ENCODE peak calls at places on chromosomes 6 and 20, in eight cellular contexts. C, D, U, S, W, J, O and X are unnamed samples.

GRCh38 chr6:161630674-161631073 is 356.8 kb upstream of the AGPAT4 start:
- DNase-seq in C (no peak), D (no peak), U (no peak), S (no peak), W (no peak), J (no peak), O (no peak), X (no peak)

GRCh38 chr6:87944541-87944954 is 103.1 kb upstream of the SPACA1 start:
- DNase-seq in C (no peak), D (peak), U (no peak), S (peak), W (no peak), J (no peak), O (no peak), X (no peak)

GRCh38 chr6:109292420-109292819 is 89.8 kb downstream of the CD164 start:
- DNase-seq in C (no peak), D (no peak), U (no peak), S (no peak), W (no peak), J (no peak), O (no peak), X (no peak)

GRCh38 chr6:36719126-36719525 is 21.5 kb downstream of the RAB44 start:
- DNase-seq in C (no peak), D (no peak), U (no peak), S (no peak), W (no peak), J (no peak), O (no peak), X (peak)

GRCh38 chr6:42498473-42499128 is 46.9 kb upstream of the TRERF1 start:
- DNase-seq in C (no peak), D (no peak), U (no peak), S (no peak), W (no peak), J (no peak), O (no peak), X (no peak)

GRCh38 chr20:44909872-44910689 is at the start of gene PABPC1L:
- DNase-seq in C (peak), D (peak), U (peak), S (peak), W (peak), J (no peak), O (no peak), X (peak)

GRCh38 chr20:41309817-41310216 is 7.7 kb downstream of the ZHX3 start:
- DNase-seq in C (no peak), D (peak), U (no peak), S (peak), W (no peak), J (no peak), O (no peak), X (no peak)

GRCh38 chr6:95923518-95923917 is 92.3 kb upstream of the FUT9 start:
- DNase-seq in C (no peak), D (no peak), U (no peak), S (no peak), W (no peak), J (no peak), O (peak), X (no peak)

GRCh38 chr6:403659-404655 is 12.4 kb downstream of the IRF4 start:
- DNase-seq in C (no peak), D (no peak), U (no peak), S (no peak), W (peak), J (no peak), O (no peak), X (peak)

GRCh38 chr20:891121-892080 is 24.7 kb downstream of the ANGPT4 start:
- DNase-seq in C (no peak), D (no peak), U (no peak), S (peak), W (no peak), J (no peak), O (no peak), X (no peak)

GRCh38 chr6:12890171-12890790 is 173.7 kb downstream of the PHACTR1 start:
- DNase-seq in C (no peak), D (no peak), U (no peak), S (peak), W (peak), J (no peak), O (no peak), X (peak)

GRCh38 chr20:35004051-35004725 is 48.5 kb downstream of the MYH7B start:
- DNase-seq in C (no peak), D (no peak), U (no peak), S (no peak), W (no peak), J (no peak), O (no peak), X (peak)

GRCh38 chr20:4192378-4193048 is 177.2 kb upstream of the RNF24 start:
- DNase-seq in C (no peak), D (no peak), U (no peak), S (peak), W (no peak), J (no peak), O (no peak), X (no peak)

GRCh38 chr6:38935051-38935450 is 113.5 kb upstream of the GLP1R start:
- DNase-seq in C (no peak), D (no peak), U (no peak), S (no peak), W (no peak), J (no peak), O (no peak), X (no peak)

GRCh38 chr20:9514072-9514460 is 324 bp upstream of the LAMP5 start:
- DNase-seq in C (no peak), D (no peak), U (no peak), S (no peak), W (no peak), J (no peak), O (no peak), X (no peak)

GRCh38 chr20:59232618-59233017 is 67.8 kb upstream of the EDN3 start:
- DNase-seq in C (no peak), D (no peak), U (no peak), S (no peak), W (no peak), J (no peak), O (no peak), X (no peak)

GRCh38 chr6:11350294-11350693 is 117.8 kb upstream of the NEDD9 start:
- DNase-seq in C (no peak), D (no peak), U (no peak), S (peak), W (no peak), J (no peak), O (peak), X (no peak)

GRCh38 chr6:72969666-72970065 is 255.6 kb downstream of the KHDC1L start:
- DNase-seq in C (no peak), D (no peak), U (no peak), S (no peak), W (no peak), J (no peak), O (no peak), X (no peak)

GRCh38 chr20:40390654-40391053 is 298.4 kb downstream of the MAFB start:
- DNase-seq in C (no peak), D (no peak), U (no peak), S (peak), W (no peak), J (no peak), O (no peak), X (no peak)

GRCh38 chr20:49859807-49860206 is 47.2 kb downstream of the SLC9A8 start:
- DNase-seq in C (no peak), D (no peak), U (no peak), S (no peak), W (no peak), J (no peak), O (no peak), X (no peak)

GRCh38 chr6:33430334-33430733 is 10.5 kb downstream of the SYNGAP1 start:
- DNase-seq in C (no peak), D (no peak), U (no peak), S (no peak), W (no peak), J (no peak), O (no peak), X (no peak)

GRCh38 chr20:41138527-41139226 is 1.3 kb downstream of the PLCG1 start:
- DNase-seq in C (peak), D (peak), U (peak), S (peak), W (peak), J (no peak), O (no peak), X (peak)

GRCh38 chr20:10578607-10579006 is 95.2 kb downstream of the JAG1 start:
- DNase-seq in C (no peak), D (peak), U (no peak), S (peak), W (no peak), J (no peak), O (no peak), X (no peak)

GRCh38 chr6:90066715-90067114 is 172.4 kb downstream of the GJA10 start:
- DNase-seq in C (no peak), D (no peak), U (no peak), S (no peak), W (no peak), J (no peak), O (no peak), X (no peak)

GRCh38 chr6:18423426-18423825 is 36.3 kb downstream of the RNF144B start:
- DNase-seq in C (no peak), D (no peak), U (no peak), S (no peak), W (no peak), J (no peak), O (no peak), X (no peak)